ENCODE peak calls at places on chromosomes 13 and 19, in ten cellular contexts. U is stomach, J is IMR-90, I is Peyer's patch, N is fibroblast of villous mesenchyme, B is GM12865, P is nephron progenitor cell, L is fibroblast of lung, T is thyroid gland, D is choroid plexus epithelial cell. M is an unnamed sample.

GRCh38 chr13:27182844-27183497 is 11.4 kb upstream of the USP12 start:
- DNase-seq in U (peak), J (peak), I (no peak), N (peak), B (no peak), P (no peak), L (peak), T (peak), D (peak), M (no peak)

GRCh38 chr13:43284162-43284561 is 260.8 kb downstream of the DNAJC15 start:
- DNase-seq in U (no peak), J (peak), I (no peak), N (peak), B (no peak), P (no peak), L (peak), T (no peak), D (peak), M (no peak)

GRCh38 chr13:108326318-108326717 is 56.8 kb downstream of the TNFSF13B start:
- DNase-seq in U (no peak), J (no peak), I (no peak), N (no peak), B (peak), P (no peak), L (no peak), T (no peak), D (peak), M (no peak)

GRCh38 chr13:113928701-113929627 is 44.9 kb downstream of the C13orf46 start:
- DNase-seq in U (peak), J (peak), I (no peak), N (peak), B (no peak), P (no peak), L (peak), T (peak), D (peak), M (no peak)

GRCh38 chr13:45838171-45838745 is 13.3 kb downstream of the SIAH3 start:
- DNase-seq in U (no peak), J (no peak), I (no peak), N (no peak), B (no peak), P (no peak), L (no peak), T (peak), D (no peak), M (no peak)

GRCh38 chr13:33072282-33072681 is 56.1 kb downstream of the KL start:
- DNase-seq in U (no peak), J (no peak), I (no peak), N (no peak), B (no peak), P (no peak), L (no peak), T (no peak), D (no peak), M (no peak)

GRCh38 chr13:98390086-98390697 is 186.7 kb downstream of the STK24 start:
- DNase-seq in U (no peak), J (peak), I (no peak), N (peak), B (no peak), P (no peak), L (peak), T (no peak), D (peak), M (no peak)

GRCh38 chr13:112236539-112237197 is 139.5 kb upstream of the SPACA7 start:
- DNase-seq in U (no peak), J (no peak), I (no peak), N (no peak), B (no peak), P (no peak), L (no peak), T (no peak), D (no peak), M (no peak)

GRCh38 chr19:29685326-29685725 is 20.1 kb downstream of the PLEKHF1 start:
- DNase-seq in U (no peak), J (no peak), I (no peak), N (no peak), B (no peak), P (no peak), L (peak), T (no peak), D (no peak), M (no peak)

GRCh38 chr13:24922390-24923304 is 158.7 kb downstream of the RNF17 start:
- DNase-seq in U (peak), J (peak), I (peak), N (peak), B (peak), P (peak), L (peak), T (peak), D (peak), M (peak)
- TF ChIP-seq CTCF in U (no peak), J (peak), I (no peak), N (no peak), B (no peak), P (no peak), L (no peak), T (peak), D (no peak), M (peak)

GRCh38 chr19:48818234-48818823 is 7.5 kb upstream of the BCAT2 start:
- DNase-seq in U (peak), J (no peak), I (no peak), N (no peak), B (no peak), P (no peak), L (no peak), T (no peak), D (no peak), M (no peak)

GRCh38 chr19:48813123-48813911 is 2.5 kb upstream of the BCAT2 start:
- DNase-seq in U (no peak), J (no peak), I (no peak), N (no peak), B (no peak), P (no peak), L (no peak), T (no peak), D (no peak), M (no peak)

GRCh38 chr19:48814895-48815294 is 4.1 kb upstream of the BCAT2 start:
- DNase-seq in U (no peak), J (no peak), I (no peak), N (no peak), B (no peak), P (no peak), L (no peak), T (no peak), D (no peak), M (no peak)

GRCh38 chr19:48817585-48818124 is 6.8 kb upstream of the BCAT2 start:
- DNase-seq in U (no peak), J (no peak), I (no peak), N (no peak), B (no peak), P (no peak), L (no peak), T (no peak), D (no peak), M (no peak)

DNA sequence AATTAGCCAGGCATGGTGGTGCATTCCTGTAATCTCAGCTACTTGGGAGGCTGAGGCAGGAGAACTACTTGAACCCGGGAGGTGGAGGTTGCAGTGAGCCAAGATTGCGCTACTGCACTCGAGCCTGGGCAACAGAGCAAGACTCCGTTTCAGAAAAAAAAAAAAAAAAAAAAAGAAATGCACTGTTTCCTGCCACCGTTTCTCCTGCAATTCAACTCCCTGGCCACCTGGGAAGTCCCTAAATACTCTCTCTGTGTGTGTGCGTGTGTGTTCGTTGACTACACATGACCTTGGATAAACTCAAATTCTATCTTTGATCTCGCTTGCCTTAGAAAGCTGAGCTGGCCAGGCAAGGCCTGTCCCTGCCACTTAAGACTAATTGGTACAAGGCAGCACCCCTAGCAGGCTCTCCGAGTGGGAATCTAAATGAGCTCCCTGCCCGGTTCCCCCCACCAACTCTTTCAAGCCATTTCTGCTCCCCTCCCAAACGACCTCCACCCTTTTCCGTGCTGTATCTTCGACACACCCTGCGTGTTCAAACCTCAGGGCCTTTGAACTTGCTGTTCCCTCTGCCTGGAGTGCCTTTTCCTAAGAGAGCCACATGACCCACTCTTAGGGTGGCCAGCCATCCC is 5.2 kb upstream of the BCAT2 start:
- DNase-seq in U (peak), J (peak), I (no peak), N (no peak), B (peak), P (no peak), L (no peak), T (peak), D (peak), M (no peak)
- TF ChIP-seq CTCF in U (no peak), J (no peak), I (no peak), N (no peak), B (no peak), P (no peak), L (no peak), T (no peak), D (peak), M (no peak)

DNA sequence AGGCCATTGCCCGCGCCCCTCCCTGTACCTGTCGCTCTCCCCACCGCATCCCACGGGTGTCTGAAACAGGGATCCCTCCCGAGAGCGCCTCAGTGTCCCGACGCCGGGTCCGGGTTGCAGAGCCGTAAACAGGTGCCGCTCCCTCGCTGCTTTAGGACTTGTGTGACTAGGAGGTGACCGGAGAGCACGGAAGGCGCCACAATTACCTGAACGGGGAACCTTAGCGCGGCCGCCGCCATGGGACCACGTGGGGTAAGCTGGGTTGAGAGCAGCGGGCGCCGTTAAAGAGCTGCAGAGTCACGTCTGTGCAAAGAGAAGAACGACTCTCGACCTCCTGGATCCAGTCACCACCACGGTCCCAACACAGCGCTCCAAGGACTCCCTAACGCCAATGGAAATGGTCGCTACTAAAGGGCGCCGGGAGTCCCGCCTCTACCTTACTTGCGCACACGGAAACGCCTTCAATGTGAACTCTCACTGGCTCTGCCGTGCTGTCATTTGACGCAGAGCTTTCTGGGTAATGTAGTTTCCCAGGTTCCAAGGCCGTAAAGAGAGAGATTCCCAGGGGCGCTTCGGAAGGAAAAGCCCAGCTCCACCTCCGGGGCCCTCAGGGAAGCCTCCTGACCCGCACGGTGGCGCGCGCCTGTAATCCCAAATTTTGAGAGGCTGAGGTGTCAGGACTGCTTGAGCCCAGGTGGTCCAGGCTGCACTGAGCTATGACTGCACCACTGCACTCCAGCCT is at the start of gene ZNF552:
- DNase-seq in U (peak), J (peak), I (peak), N (peak), B (peak), P (peak), L (peak), T (peak), D (peak), M (peak)
- TF ChIP-seq CTCF in U (no peak), J (no peak), I (no peak), N (no peak), B (no peak), P (no peak), L (no peak), T (no peak), D (no peak), M (no peak)

GRCh38 chr19:32708457-32708856 is 11.1 kb upstream of the TDRD12 start:
- DNase-seq in U (no peak), J (no peak), I (no peak), N (no peak), B (no peak), P (no peak), L (no peak), T (no peak), D (peak), M (no peak)
- TF ChIP-seq CTCF in U (no peak), J (no peak), I (no peak), N (no peak), B (no peak), P (no peak), L (no peak), T (no peak), D (no peak), M (no peak)

GRCh38 chr19:28553005-28553404 is 659.9 kb downstream of the UQCRFS1 start:
- DNase-seq in U (no peak), J (no peak), I (no peak), N (no peak), B (no peak), P (no peak), L (no peak), T (no peak), D (no peak), M (no peak)
- TF ChIP-seq CTCF in U (no peak), J (no peak), I (no peak), N (no peak), B (no peak), P (no peak), L (no peak), T (no peak), D (no peak), M (no peak)

GRCh38 chr13:91409661-91410060 is 11.2 kb downstream of the GPC5 start:
- DNase-seq in U (no peak), J (no peak), I (no peak), N (no peak), B (no peak), P (no peak), L (no peak), T (no peak), D (no peak), M (no peak)

GRCh38 chr13:91401916-91402315 is 3.5 kb downstream of the GPC5 start:
- DNase-seq in U (no peak), J (no peak), I (no peak), N (no peak), B (no peak), P (no peak), L (no peak), T (no peak), D (no peak), M (no peak)

GRCh38 chr13:91405240-91405639 is 6.8 kb downstream of the GPC5 start:
- DNase-seq in U (no peak), J (no peak), I (no peak), N (no peak), B (peak), P (no peak), L (no peak), T (no peak), D (no peak), M (no peak)

DNA sequence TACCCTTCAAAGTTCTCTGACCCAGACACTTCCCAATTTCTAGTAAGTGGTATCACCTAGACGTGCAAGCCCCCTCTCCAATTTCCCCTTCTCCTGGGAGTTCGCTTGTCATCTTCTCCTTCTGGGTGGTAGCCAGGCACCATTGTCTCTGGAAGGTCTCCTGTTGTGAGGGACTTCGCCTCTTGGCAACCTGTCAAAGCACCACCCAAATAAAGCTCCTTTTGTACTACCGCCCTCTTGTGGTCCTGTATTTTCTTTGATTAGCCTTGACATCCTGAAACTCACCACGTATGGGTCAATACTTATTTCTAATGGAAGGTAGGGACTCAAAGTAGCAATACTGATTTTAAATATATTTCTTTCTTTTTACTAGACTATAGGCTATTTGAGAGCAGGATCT is 8.2 kb downstream of the GPC5 start:
- DNase-seq in U (no peak), J (peak), I (no peak), N (peak), B (peak), P (no peak), L (peak), T (no peak), D (peak), M (peak)
- TF ChIP-seq CTCF in U (peak), J (peak), I (no peak), N (peak), B (peak), P (peak), L (peak), T (no peak), D (peak), M (peak)